ENCODE peak calls at places on chromosome 22, in six cellular contexts. D is stimulated activated CD8-positive, alpha-beta memory T cell treated with anti-CD3 and anti-CD28 coated beads, Interleukin-7, amount 100 ng/mL, for 4 hours; N is left ventricle myocardium superior; X is NCI-H1436; K is frontal cortex; L is activated CD4-positive, alpha-beta memory T cell treated with anti-CD3 and anti-CD28 coated beads for 36 hours. I is an unnamed sample.

GRCh38 chr22:16965083-16965482 is 42.9 kb downstream of the GAB4 start:
- DNase-seq in D (no peak), N (no peak), X (no peak), K (no peak), L (no peak), I (no peak)

GRCh38 chr22:32951081-32951806 is 106.9 kb downstream of the SYN3 start:
- DNase-seq in D (no peak), N (no peak), X (no peak), K (no peak), L (no peak), I (no peak)

GRCh38 chr22:38788417-38788816 is 5.5 kb downstream of the DNAL4 start:
- DNase-seq in D (no peak), N (peak), X (no peak), K (no peak), L (no peak), I (peak)

GRCh38 chr22:36334081-36334831 is 53.5 kb downstream of the MYH9 start:
- DNase-seq in D (no peak), N (peak), X (no peak), K (no peak), L (peak), I (no peak)

GRCh38 chr22:41770715-41771452 is 29.6 kb upstream of the CCDC134 start:
- DNase-seq in D (no peak), N (no peak), X (no peak), K (no peak), L (peak), I (no peak)

GRCh38 chr22:20239063-20239950 is 28.8 kb downstream of the RTN4R start:
- DNase-seq in D (peak), N (peak), X (no peak), K (peak), L (peak), I (no peak)

GRCh38 chr22:39240841-39241631 is 3.7 kb downstream of the PDGFB start:
- DNase-seq in D (no peak), N (peak), X (no peak), K (no peak), L (peak), I (no peak)

GRCh38 chr22:44588348-44588747 is 90.3 kb upstream of the RTL6 start:
- DNase-seq in D (no peak), N (peak), X (no peak), K (no peak), L (no peak), I (no peak)

GRCh38 chr22:42934338-42934737 is 77.3 kb upstream of the ARFGAP3 start:
- DNase-seq in D (no peak), N (no peak), X (no peak), K (no peak), L (peak), I (no peak)

GRCh38 chr22:38696606-38697005 is 4.1 kb downstream of the JOSD1 start:
- DNase-seq in D (peak), N (no peak), X (no peak), K (peak), L (peak), I (no peak)

GRCh38 chr22:44664149-44664548 is 37.9 kb upstream of the PRR5 start:
- DNase-seq in D (peak), N (peak), X (no peak), K (no peak), L (peak), I (no peak)

GRCh38 chr22:31350410-31350863 is 4.3 kb upstream of the PATZ1 start:
- DNase-seq in D (no peak), N (no peak), X (peak), K (no peak), L (no peak), I (no peak)

GRCh38 chr22:26430600-26430999 is 1.5 kb downstream of the ASPHD2 start:
- DNase-seq in D (no peak), N (no peak), X (no peak), K (no peak), L (peak), I (no peak)

I was measured in NCI-H2107.